ENCODE peak calls at places on chromosomes 12 and 14, in seven cellular contexts. One of them, this sample, is unnamed.
A peak's percentile ranks its signal among the peaks of the same experiment; 100 is the strongest.

GRCh38 chr12:99332936-99333591 is 314.5 kb upstream of the GARIN6 start:
- DNase-seq in WERI-Rb-1: no peak
- DNase-seq in kidney epithelial cell: no peak
- DNase-seq in lower lobe of right lung: no peak
- DNase-seq in left ventricle myocardium inferior: no peak
- DNase-seq in GM23248: no peak
- DNase-seq in transverse colon: no peak
- DNase-seq in this sample: no peak

GRCh38 chr14:49052516-49052915 is 533.7 kb downstream of the RPS29 start:
- DNase-seq in lower lobe of right lung: no peak
- DNase-seq in kidney epithelial cell: peak; percentile 12
- DNase-seq in GM23248: peak; percentile 36
- DNase-seq in WERI-Rb-1: peak; percentile 66
- DNase-seq in transverse colon: no peak
- DNase-seq in left ventricle myocardium inferior: no peak
- DNase-seq in this sample: no peak

GRCh38 chr12:94103986-94104385 is 44.4 kb upstream of the PLXNC1 start:
- DNase-seq in WERI-Rb-1: no peak
- DNase-seq in transverse colon: peak; percentile 29
- DNase-seq in GM23248: peak; percentile 75
- DNase-seq in left ventricle myocardium inferior: no peak
- DNase-seq in kidney epithelial cell: no peak
- DNase-seq in lower lobe of right lung: no peak
- DNase-seq in this sample: no peak

GRCh38 chr12:94973202-94973601 is 30.3 kb downstream of the NDUFA12 start:
- DNase-seq in lower lobe of right lung: no peak
- DNase-seq in left ventricle myocardium inferior: no peak
- DNase-seq in GM23248: no peak
- DNase-seq in kidney epithelial cell: no peak
- DNase-seq in WERI-Rb-1: peak; percentile 57
- DNase-seq in transverse colon: no peak
- DNase-seq in this sample: no peak

GRCh38 chr14:82511399-82511798 is 977.7 kb upstream of the SEL1L start:
- DNase-seq in lower lobe of right lung: no peak
- DNase-seq in WERI-Rb-1: no peak
- DNase-seq in left ventricle myocardium inferior: no peak
- DNase-seq in GM23248: no peak
- DNase-seq in transverse colon: no peak
- DNase-seq in kidney epithelial cell: no peak
- DNase-seq in this sample: no peak

GRCh38 chr14:88233915-88234314 is 89.2 kb downstream of the KCNK10 start:
- DNase-seq in WERI-Rb-1: peak; percentile 59
- DNase-seq in left ventricle myocardium inferior: no peak
- DNase-seq in lower lobe of right lung: no peak
- DNase-seq in kidney epithelial cell: no peak
- DNase-seq in transverse colon: no peak
- DNase-seq in GM23248: peak; percentile 23
- DNase-seq in this sample: peak; percentile 18

GRCh38 chr12:40152783-40153383 is 47.0 kb upstream of the SLC2A13 start:
- DNase-seq in lower lobe of right lung: peak; percentile 52
- DNase-seq in WERI-Rb-1: peak; percentile 46
- DNase-seq in kidney epithelial cell: no peak
- DNase-seq in left ventricle myocardium inferior: peak; percentile 30
- DNase-seq in transverse colon: peak; percentile 59
- DNase-seq in GM23248: peak; percentile 45
- DNase-seq in this sample: peak; percentile 27

GRCh38 chr14:60862283-60862682 is 118.6 kb downstream of the TRMT5 start:
- DNase-seq in lower lobe of right lung: no peak
- DNase-seq in left ventricle myocardium inferior: no peak
- DNase-seq in transverse colon: peak; percentile 82
- DNase-seq in kidney epithelial cell: no peak
- DNase-seq in WERI-Rb-1: no peak
- DNase-seq in GM23248: no peak
- DNase-seq in this sample: no peak

GRCh38 chr12:9405861-9406563 is 197.8 kb upstream of the PZP start:
- DNase-seq in kidney epithelial cell: no peak
- DNase-seq in lower lobe of right lung: no peak
- DNase-seq in left ventricle myocardium inferior: no peak
- DNase-seq in transverse colon: no peak
- DNase-seq in GM23248: no peak
- DNase-seq in WERI-Rb-1: no peak
- DNase-seq in this sample: no peak

GRCh38 chr12:127063339-127064090 is 1203.5 kb upstream of the TMEM132C start:
- DNase-seq in GM23248: no peak
- DNase-seq in kidney epithelial cell: no peak
- DNase-seq in left ventricle myocardium inferior: no peak
- DNase-seq in transverse colon: no peak
- DNase-seq in lower lobe of right lung: no peak
- DNase-seq in WERI-Rb-1: no peak
- DNase-seq in this sample: no peak

GRCh38 chr12:22541496-22541895 is 2.8 kb downstream of the C2CD5 start:
- DNase-seq in GM23248: no peak
- DNase-seq in lower lobe of right lung: no peak
- DNase-seq in transverse colon: no peak
- DNase-seq in left ventricle myocardium inferior: no peak
- DNase-seq in kidney epithelial cell: no peak
- DNase-seq in WERI-Rb-1: no peak
- DNase-seq in this sample: no peak

GRCh38 chr12:81077686-81078441 is at the start of gene ACSS3:
- DNase-seq in kidney epithelial cell: no peak
- DNase-seq in WERI-Rb-1: no peak
- DNase-seq in GM23248: peak; percentile 45
- DNase-seq in transverse colon: no peak
- DNase-seq in left ventricle myocardium inferior: peak; percentile 75
- DNase-seq in lower lobe of right lung: peak; percentile 78
- DNase-seq in this sample: peak; percentile 66

GRCh38 chr12:132021965-132022364 is 72.2 kb downstream of the EP400 start:
- DNase-seq in kidney epithelial cell: no peak
- DNase-seq in lower lobe of right lung: no peak
- DNase-seq in transverse colon: no peak
- DNase-seq in WERI-Rb-1: no peak
- DNase-seq in GM23248: peak; percentile 9
- DNase-seq in left ventricle myocardium inferior: no peak
- DNase-seq in this sample: no peak
- H3K36me3 ChIP-seq in kidney epithelial cell: peaks cover 5% of the 10 kb centered on the region
- H3K36me3 ChIP-seq in lower lobe of right lung: peaks cover 98% of the 10 kb centered on the region
- H3K36me3 ChIP-seq in transverse colon: peaks cover 74% of the 10 kb centered on the region
- H3K36me3 ChIP-seq in WERI-Rb-1: peaks cover 86% of the 10 kb centered on the region
- H3K36me3 ChIP-seq in GM23248: peaks cover 29% of the 10 kb centered on the region
- H3K36me3 ChIP-seq in left ventricle myocardium inferior: peaks cover 94% of the 10 kb centered on the region
- H3K36me3 ChIP-seq in this sample: peaks cover 90% of the 10 kb centered on the region

GRCh38 chr14:68975667-68976066 is 3.4 kb downstream of the ACTN1 start:
- DNase-seq in kidney epithelial cell: no peak
- DNase-seq in WERI-Rb-1: no peak
- DNase-seq in lower lobe of right lung: no peak
- DNase-seq in left ventricle myocardium inferior: no peak
- DNase-seq in GM23248: peak; percentile 92
- DNase-seq in transverse colon: no peak
- DNase-seq in this sample: no peak

GRCh38 chr14:68972507-68973272 is 6.4 kb downstream of the ACTN1 start:
- DNase-seq in WERI-Rb-1: no peak
- DNase-seq in left ventricle myocardium inferior: no peak
- DNase-seq in GM23248: no peak
- DNase-seq in kidney epithelial cell: no peak
- DNase-seq in lower lobe of right lung: no peak
- DNase-seq in transverse colon: no peak
- DNase-seq in this sample: no peak

GRCh38 chr14:68976160-68977067 is 2.7 kb downstream of the ACTN1 start:
- DNase-seq in GM23248: peak; percentile 69
- DNase-seq in kidney epithelial cell: no peak
- DNase-seq in transverse colon: peak; percentile 52
- DNase-seq in left ventricle myocardium inferior: peak; percentile 58
- DNase-seq in WERI-Rb-1: no peak
- DNase-seq in lower lobe of right lung: no peak
- DNase-seq in this sample: no peak

GRCh38 chr14:68973639-68974038 is 5.5 kb downstream of the ACTN1 start:
- DNase-seq in GM23248: no peak
- DNase-seq in WERI-Rb-1: no peak
- DNase-seq in transverse colon: no peak
- DNase-seq in lower lobe of right lung: no peak
- DNase-seq in kidney epithelial cell: no peak
- DNase-seq in left ventricle myocardium inferior: no peak
- DNase-seq in this sample: no peak

GRCh38 chr14:68974759-68975347 is 4.2 kb downstream of the ACTN1 start:
- DNase-seq in transverse colon: no peak
- DNase-seq in WERI-Rb-1: no peak
- DNase-seq in kidney epithelial cell: no peak
- DNase-seq in lower lobe of right lung: no peak
- DNase-seq in GM23248: no peak
- DNase-seq in left ventricle myocardium inferior: no peak
- DNase-seq in this sample: no peak
- H3K36me3 ChIP-seq in transverse colon: no peaks in the 10 kb centered on the region
- H3K36me3 ChIP-seq in WERI-Rb-1: no peaks in the 10 kb centered on the region
- H3K36me3 ChIP-seq in kidney epithelial cell: peaks cover 3% of the 10 kb centered on the region
- H3K36me3 ChIP-seq in lower lobe of right lung: peaks cover 20% of the 10 kb centered on the region
- H3K36me3 ChIP-seq in GM23248: peaks cover 25% of the 10 kb centered on the region
- H3K36me3 ChIP-seq in left ventricle myocardium inferior: peaks cover 19% of the 10 kb centered on the region
- H3K36me3 ChIP-seq in this sample: peaks cover 78% of the 10 kb centered on the region

GRCh38 chr14:104756477-104757237 is 3.7 kb downstream of the SIVA1 start:
- DNase-seq in GM23248: no peak
- DNase-seq in kidney epithelial cell: no peak
- DNase-seq in transverse colon: no peak
- DNase-seq in left ventricle myocardium inferior: no peak
- DNase-seq in WERI-Rb-1: no peak
- DNase-seq in lower lobe of right lung: no peak
- DNase-seq in this sample: no peak

GRCh38 chr14:104757681-104758392 is 4.9 kb downstream of the SIVA1 start:
- DNase-seq in lower lobe of right lung: no peak
- DNase-seq in kidney epithelial cell: no peak
- DNase-seq in left ventricle myocardium inferior: no peak
- DNase-seq in GM23248: no peak
- DNase-seq in WERI-Rb-1: no peak
- DNase-seq in transverse colon: no peak
- DNase-seq in this sample: no peak

GRCh38 chr14:104755621-104756020 is 2.7 kb downstream of the SIVA1 start:
- DNase-seq in WERI-Rb-1: no peak
- DNase-seq in left ventricle myocardium inferior: no peak
- DNase-seq in kidney epithelial cell: no peak
- DNase-seq in transverse colon: no peak
- DNase-seq in GM23248: no peak
- DNase-seq in lower lobe of right lung: no peak
- DNase-seq in this sample: no peak

GRCh38 chr14:104757238-104757585 is 4.3 kb downstream of the SIVA1 start:
- DNase-seq in lower lobe of right lung: no peak
- DNase-seq in GM23248: no peak
- DNase-seq in left ventricle myocardium inferior: no peak
- DNase-seq in transverse colon: no peak
- DNase-seq in WERI-Rb-1: no peak
- DNase-seq in kidney epithelial cell: no peak
- DNase-seq in this sample: no peak

DNA sequence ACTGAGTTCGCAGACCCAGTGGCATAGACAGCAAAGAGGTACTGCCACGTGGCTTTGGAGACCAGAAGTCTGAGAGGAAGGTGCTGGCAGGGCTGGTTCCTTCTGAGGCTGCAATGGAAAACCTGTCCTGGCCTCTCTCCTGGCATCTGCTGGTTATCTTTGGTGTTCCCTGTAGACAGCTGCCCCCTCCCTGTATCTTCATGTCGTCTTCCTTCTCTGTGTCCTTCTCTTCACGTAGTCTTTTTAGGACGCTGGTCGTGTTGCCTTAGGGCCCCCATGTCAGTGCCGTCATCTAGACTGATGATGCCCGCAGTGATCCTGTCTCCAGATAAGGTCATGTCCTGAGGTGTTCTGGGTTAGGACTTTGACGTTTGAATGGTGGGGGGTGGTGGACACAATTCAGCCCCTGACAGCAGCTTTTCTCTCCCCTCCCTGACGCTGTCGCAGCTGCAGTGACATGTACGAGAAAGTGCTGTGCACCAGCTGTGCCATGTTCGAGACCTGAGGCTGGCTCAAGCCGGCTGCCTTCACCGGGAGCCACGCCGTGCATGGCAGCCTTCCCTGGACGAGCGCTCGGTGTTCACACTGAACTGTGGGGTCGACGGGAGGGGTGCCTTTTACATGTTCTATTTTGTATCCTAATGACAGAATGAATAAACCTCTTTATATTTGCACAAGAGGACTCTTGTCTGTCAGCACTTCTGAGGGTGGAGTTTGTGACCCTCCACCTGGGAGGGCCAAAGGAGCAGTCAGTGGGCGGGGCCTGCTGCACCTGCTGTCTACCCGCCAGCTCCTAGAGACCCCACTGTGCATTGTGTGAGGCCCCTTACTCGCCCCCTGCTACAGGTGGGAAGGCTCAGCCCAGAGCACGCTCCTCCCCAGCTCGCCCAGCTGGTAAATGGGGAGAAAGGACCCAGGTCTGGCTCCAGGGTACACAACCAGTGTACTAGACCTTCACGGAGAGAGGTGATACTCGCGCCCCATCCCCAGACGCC is 6.3 kb downstream of the SIVA1 start:
- DNase-seq in transverse colon: no peak
- DNase-seq in left ventricle myocardium inferior: no peak
- DNase-seq in kidney epithelial cell: no peak
- DNase-seq in lower lobe of right lung: no peak
- DNase-seq in GM23248: no peak
- DNase-seq in WERI-Rb-1: no peak
- DNase-seq in this sample: no peak
- H3K36me3 ChIP-seq in transverse colon: peaks cover 7% of the 10 kb centered on the region
- H3K36me3 ChIP-seq in left ventricle myocardium inferior: peaks cover 62% of the 10 kb centered on the region
- H3K36me3 ChIP-seq in kidney epithelial cell: no peaks in the 10 kb centered on the region
- H3K36me3 ChIP-seq in lower lobe of right lung: peaks cover 68% of the 10 kb centered on the region
- H3K36me3 ChIP-seq in GM23248: peaks cover 5% of the 10 kb centered on the region
- H3K36me3 ChIP-seq in WERI-Rb-1: peaks cover 70% of the 10 kb centered on the region
- H3K36me3 ChIP-seq in this sample: peaks cover 74% of the 10 kb centered on the region

GRCh38 chr14:58282925-58283593 is 15.3 kb upstream of the ARID4A start:
- DNase-seq in lower lobe of right lung: no peak
- DNase-seq in left ventricle myocardium inferior: no peak
- DNase-seq in WERI-Rb-1: no peak
- DNase-seq in GM23248: peak; percentile 29
- DNase-seq in kidney epithelial cell: no peak
- DNase-seq in transverse colon: no peak
- DNase-seq in this sample: no peak

GRCh38 chr14:58283730-58284129 is 14.6 kb upstream of the ARID4A start:
- DNase-seq in left ventricle myocardium inferior: no peak
- DNase-seq in transverse colon: no peak
- DNase-seq in lower lobe of right lung: no peak
- DNase-seq in kidney epithelial cell: no peak
- DNase-seq in WERI-Rb-1: no peak
- DNase-seq in GM23248: no peak
- DNase-seq in this sample: no peak

GRCh38 chr14:58285132-58285531 is 13.2 kb upstream of the ARID4A start:
- DNase-seq in WERI-Rb-1: no peak
- DNase-seq in GM23248: no peak
- DNase-seq in lower lobe of right lung: no peak
- DNase-seq in transverse colon: no peak
- DNase-seq in kidney epithelial cell: no peak
- DNase-seq in left ventricle myocardium inferior: no peak
- DNase-seq in this sample: no peak

GRCh38 chr14:58288106-58288792 is 10.1 kb upstream of the ARID4A start:
- DNase-seq in transverse colon: no peak
- DNase-seq in kidney epithelial cell: no peak
- DNase-seq in WERI-Rb-1: no peak
- DNase-seq in GM23248: no peak
- DNase-seq in left ventricle myocardium inferior: no peak
- DNase-seq in lower lobe of right lung: no peak
- DNase-seq in this sample: no peak

DNA sequence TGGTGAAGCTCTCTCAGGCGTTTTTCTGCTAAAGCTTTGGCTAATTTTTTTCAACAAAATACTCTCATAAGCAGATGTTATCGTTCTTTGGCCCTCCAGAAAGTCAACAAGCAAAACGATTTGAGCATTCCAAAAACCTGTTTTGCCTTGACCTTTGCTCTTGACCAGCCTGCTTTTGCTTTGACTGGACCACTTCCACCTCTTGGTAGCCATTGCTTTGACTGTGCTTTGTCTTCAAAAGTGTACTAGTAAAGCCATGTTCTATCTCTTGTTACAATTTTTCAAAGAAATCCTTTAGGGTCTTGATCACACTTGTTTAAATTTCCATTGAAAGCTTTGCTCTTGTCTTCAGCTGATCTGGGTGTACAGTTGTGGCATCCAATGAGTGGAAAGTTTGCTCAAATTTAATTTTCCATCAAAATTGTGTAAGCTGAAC is 10.7 kb upstream of the ARID4A start:
- DNase-seq in transverse colon: no peak
- DNase-seq in left ventricle myocardium inferior: no peak
- DNase-seq in WERI-Rb-1: no peak
- DNase-seq in kidney epithelial cell: no peak
- DNase-seq in GM23248: no peak
- DNase-seq in lower lobe of right lung: no peak
- DNase-seq in this sample: no peak
- H3K36me3 ChIP-seq in transverse colon: peaks cover 56% of the 10 kb centered on the region
- H3K36me3 ChIP-seq in left ventricle myocardium inferior: peaks cover 90% of the 10 kb centered on the region
- H3K36me3 ChIP-seq in WERI-Rb-1: peaks cover 85% of the 10 kb centered on the region
- H3K36me3 ChIP-seq in kidney epithelial cell: no peaks in the 10 kb centered on the region
- H3K36me3 ChIP-seq in GM23248: peaks cover 88% of the 10 kb centered on the region
- H3K36me3 ChIP-seq in lower lobe of right lung: peaks cover 99% of the 10 kb centered on the region
- H3K36me3 ChIP-seq in this sample: peaks cover 84% of the 10 kb centered on the region